ENCODE peak calls at places on chromosomes 2 and 18, in nine cellular contexts. L is cardiac muscle cell, D is endodermal cell, J is ovary, O is Caco-2, F is M059J, V is left ventricle myocardium inferior, Z is SK-MEL-5, H is substantia nigra. Y is an unnamed sample.

GRCh38 chr2:85784474-85784986 is 30.7 kb downstream of the ATOH8 start:
- DNase-seq in L (no peak), D (no peak), J (no peak), O (no peak), F (no peak), V (no peak), Z (no peak), H (no peak), Y (no peak)

GRCh38 chr2:236962816-236963215 is 122.9 kb upstream of the COPS8 start:
- DNase-seq in L (no peak), D (no peak), J (no peak), O (no peak), F (no peak), V (no peak), Z (no peak), H (no peak), Y (no peak)

GRCh38 chr2:74205586-74205985 is 7.2 kb downstream of the MTHFD2 start:
- DNase-seq in L (no peak), D (peak), J (no peak), O (no peak), F (peak), V (no peak), Z (no peak), H (no peak), Y (no peak)

GRCh38 chr2:174587607-174588006 is 10.0 kb downstream of the WIPF1 start:
- DNase-seq in L (no peak), D (no peak), J (no peak), O (no peak), F (no peak), V (no peak), Z (peak), H (no peak), Y (no peak)

GRCh38 chr2:221166283-221166682 is 405.8 kb downstream of the EPHA4 start:
- DNase-seq in L (no peak), D (no peak), J (no peak), O (no peak), F (no peak), V (no peak), Z (no peak), H (no peak), Y (no peak)

GRCh38 chr2:64837925-64838641 is 151.1 kb upstream of the SLC1A4 start:
- DNase-seq in L (no peak), D (no peak), J (no peak), O (no peak), F (peak), V (peak), Z (no peak), H (no peak), Y (no peak)

GRCh38 chr2:68362069-68362468 is 3.0 kb upstream of the PLEK start:
- DNase-seq in L (peak), D (peak), J (peak), O (peak), F (peak), V (peak), Z (peak), H (no peak), Y (peak)

GRCh38 chr2:27566628-27567027 is 16.2 kb upstream of the ZNF512 start:
- DNase-seq in L (peak), D (no peak), J (no peak), O (no peak), F (peak), V (no peak), Z (no peak), H (no peak), Y (no peak)

GRCh38 chr2:85865539-85866164 is 23.1 kb downstream of the ST3GAL5 start:
- DNase-seq in L (peak), D (peak), J (no peak), O (no peak), F (peak), V (no peak), Z (no peak), H (no peak), Y (no peak)

GRCh38 chr2:231597014-231597611 is 4.4 kb downstream of the TEX44 start:
- DNase-seq in L (peak), D (no peak), J (peak), O (no peak), F (peak), V (peak), Z (no peak), H (peak), Y (no peak)

GRCh38 chr2:172079838-172080640 is 5.3 kb upstream of the DLX1 start:
- DNase-seq in L (no peak), D (no peak), J (no peak), O (no peak), F (peak), V (no peak), Z (no peak), H (no peak), Y (no peak)

GRCh38 chr2:109595644-109596043 is 18.1 kb downstream of the SEPTIN10 start:
- DNase-seq in L (no peak), D (no peak), J (no peak), O (no peak), F (no peak), V (no peak), Z (no peak), H (no peak), Y (no peak)

GRCh38 chr18:31206787-31207381 is 44.2 kb upstream of the DSC1 start:
- DNase-seq in L (no peak), D (peak), J (no peak), O (peak), F (peak), V (peak), Z (peak), H (no peak), Y (peak)

GRCh38 chr2:18077724-18078123 is 199.3 kb downstream of the KCNS3 start:
- DNase-seq in L (peak), D (no peak), J (no peak), O (no peak), F (peak), V (no peak), Z (peak), H (no peak), Y (no peak)

GRCh38 chr2:61733563-61733962 is 120.3 kb downstream of the FAM161A start:
- DNase-seq in L (peak), D (no peak), J (no peak), O (no peak), F (peak), V (no peak), Z (no peak), H (no peak), Y (no peak)

GRCh38 chr2:202237787-202238233 is 587 bp downstream of the SUMO1 start:
- DNase-seq in L (peak), D (no peak), J (no peak), O (peak), F (peak), V (peak), Z (peak), H (no peak), Y (no peak)

GRCh38 chr2:219426068-219426443 is 7.9 kb downstream of the DES start:
- DNase-seq in L (no peak), D (peak), J (no peak), O (no peak), F (no peak), V (no peak), Z (no peak), H (no peak), Y (no peak)

GRCh38 chr2:62938126-62938525 is 112.5 kb upstream of the OTX1 start:
- DNase-seq in L (no peak), D (no peak), J (no peak), O (no peak), F (peak), V (no peak), Z (no peak), H (no peak), Y (no peak)

GRCh38 chr2:183248866-183249567 is 124.8 kb downstream of the NUP35 start:
- DNase-seq in L (peak), D (no peak), J (no peak), O (peak), F (peak), V (no peak), Z (peak), H (no peak), Y (no peak)

GRCh38 chr2:50687327-50687726 is 344.6 kb downstream of the NRXN1 start:
- DNase-seq in L (no peak), D (no peak), J (no peak), O (no peak), F (no peak), V (no peak), Z (no peak), H (no peak), Y (no peak)

GRCh38 chr2:19815746-19816145 is 86.0 kb downstream of the TTC32 start:
- DNase-seq in L (no peak), D (no peak), J (no peak), O (no peak), F (no peak), V (no peak), Z (no peak), H (no peak), Y (no peak)

GRCh38 chr2:72113847-72114692 is 33.6 kb downstream of the CYP26B1 start:
- DNase-seq in L (no peak), D (peak), J (no peak), O (no peak), F (no peak), V (no peak), Z (no peak), H (no peak), Y (no peak)

GRCh38 chr2:134468776-134469175 is 214.9 kb downstream of the MGAT5 start:
- DNase-seq in L (no peak), D (no peak), J (no peak), O (no peak), F (no peak), V (no peak), Z (no peak), H (no peak), Y (no peak)

GRCh38 chr2:216299588-216299987 is 72.7 kb downstream of the MARCHF4 start:
- DNase-seq in L (no peak), D (no peak), J (no peak), O (no peak), F (peak), V (no peak), Z (no peak), H (no peak), Y (no peak)

GRCh38 chr2:145413261-145413660 is 893.3 kb upstream of the ZEB2 start:
- DNase-seq in L (no peak), D (no peak), J (no peak), O (no peak), F (no peak), V (no peak), Z (peak), H (no peak), Y (no peak)

GRCh38 chr2:196410008-196410407 is 229.5 kb upstream of the CCDC150 start:
- DNase-seq in L (no peak), D (no peak), J (no peak), O (no peak), F (no peak), V (no peak), Z (no peak), H (no peak), Y (no peak)

Y was measured in GM18507.